ENCODE peak calls at places on chromosomes 16 and 17, in eight cellular contexts. P is HCT116, N is fibroblast of lung, E is H9, Y is H1, Q is mammary epithelial cell, K is neural progenitor cell, V is astrocyte. R is an unnamed sample.
A peak's percentile ranks its signal among the peaks of the same experiment; 100 is the strongest.

GRCh38 chr17:40362696-40363479 is 1.6 kb downstream of the GJD3 start:
- DNase-seq in P (peak; percentile 54), N (peak; percentile 69), E (peak; percentile 95), Y (no peak), Q (peak; percentile 68), K (peak; percentile 92), V (peak; percentile 53), R (peak; percentile 89)

GRCh38 chr17:42067371-42068180 is 17.2 kb upstream of the C17orf113 start:
- DNase-seq in P (no peak), N (peak; percentile 29), E (peak; percentile 90), Y (no peak), Q (no peak), K (peak; percentile 77), V (no peak), R (peak; percentile 51)

GRCh38 chr16:72198021-72198420 is 26.1 kb upstream of the PMFBP1 start:
- DNase-seq in P (no peak), N (peak; percentile 96), E (no peak), Y (no peak), Q (no peak), K (no peak), V (peak; percentile 69), R (peak; percentile 91)

GRCh38 chr16:13427943-13428342 is 492.0 kb upstream of the ERCC4 start:
- DNase-seq in P (no peak), N (no peak), E (no peak), Y (no peak), Q (no peak), K (no peak), V (no peak), R (no peak)

GRCh38 chr17:79776378-79777165 is 1.4 kb upstream of the CBX2 start:
- DNase-seq in P (no peak), N (no peak), E (no peak), Y (no peak), Q (no peak), K (peak; percentile 62), V (no peak), R (no peak)

GRCh38 chr16:50457423-50457822 is 88.6 kb upstream of the BRD7 start:
- DNase-seq in P (no peak), N (no peak), E (no peak), Y (no peak), Q (no peak), K (no peak), V (no peak), R (no peak)

GRCh38 chr17:66665194-66665593 is 169.7 kb upstream of the CACNG5 start:
- DNase-seq in P (no peak), N (no peak), E (no peak), Y (no peak), Q (peak; percentile 59), K (no peak), V (no peak), R (peak; percentile 41)

GRCh38 chr16:64253114-64253513 is 868.7 kb downstream of the CDH11 start:
- DNase-seq in P (no peak), N (no peak), E (no peak), Y (no peak), Q (no peak), K (no peak), V (peak; percentile 24), R (peak; percentile 36)

GRCh38 chr16:1152651-1153259 is at the start of gene CACNA1H:
- DNase-seq in P (no peak), N (no peak), E (peak; percentile 53), Y (no peak), Q (no peak), K (peak; percentile 86), V (no peak), R (peak; percentile 30)

GRCh38 chr17:40862985-40863733 is 3.9 kb downstream of the KRT12 start:
- DNase-seq in P (no peak), N (no peak), E (peak; percentile 97), Y (peak; percentile 66), Q (no peak), K (peak; percentile 65), V (no peak), R (no peak)

GRCh38 chr17:5584971-5585794 is 874 bp upstream of the NLRP1 start:
- DNase-seq in P (no peak), N (peak; percentile 74), E (no peak), Y (no peak), Q (peak; percentile 88), K (no peak), V (peak; percentile 90), R (peak; percentile 93)

GRCh38 chr16:80570106-80570478 is 29.3 kb downstream of the DYNLRB2 start:
- DNase-seq in P (no peak), N (peak; percentile 67), E (no peak), Y (no peak), Q (no peak), K (no peak), V (peak; percentile 95), R (no peak)

GRCh38 chr17:40884708-40885512 is at the start of gene KRT20:
- DNase-seq in P (no peak), N (no peak), E (no peak), Y (no peak), Q (no peak), K (no peak), V (no peak), R (peak; percentile 20)

GRCh38 chr16:67456383-67457140 is 24.4 kb downstream of the ATP6V0D1 start:
- DNase-seq in P (no peak), N (peak; percentile 63), E (no peak), Y (no peak), Q (peak; percentile 31), K (no peak), V (peak; percentile 37), R (peak; percentile 91)

GRCh38 chr16:83623091-83623730 is 184.6 kb upstream of the HSBP1 start:
- DNase-seq in P (no peak), N (no peak), E (peak; percentile 16), Y (no peak), Q (no peak), K (no peak), V (no peak), R (no peak)

GRCh38 chr16:14301150-14302030 is 230.3 kb downstream of the MRTFB start:
- DNase-seq in P (no peak), N (no peak), E (peak; percentile 32), Y (no peak), Q (peak; percentile 49), K (peak; percentile 42), V (no peak), R (peak; percentile 68)

GRCh38 chr16:52861614-52862022 is 191.1 kb downstream of the CHD9NB start:
- DNase-seq in P (peak; percentile 4), N (peak; percentile 49), E (no peak), Y (peak; percentile 3), Q (peak; percentile 5), K (peak; percentile 61), V (no peak), R (peak; percentile 0)

GRCh38 chr17:10357768-10358167 is 15.0 kb downstream of the MYH13 start:
- DNase-seq in P (no peak), N (no peak), E (peak; percentile 82), Y (peak; percentile 19), Q (no peak), K (peak; percentile 52), V (no peak), R (peak; percentile 7)

GRCh38 chr17:17751996-17752821 is 71.0 kb downstream of the RAI1 start:
- DNase-seq in P (peak; percentile 86), N (peak; percentile 92), E (peak; percentile 100), Y (peak; percentile 87), Q (peak; percentile 93), K (peak; percentile 97), V (peak; percentile 85), R (peak; percentile 97)

GRCh38 chr17:41500131-41500911 is 5.1 kb downstream of the KRT13 start:
- DNase-seq in P (peak; percentile 77), N (no peak), E (peak; percentile 62), Y (no peak), Q (peak; percentile 85), K (no peak), V (peak; percentile 42), R (peak; percentile 86)

DNA sequence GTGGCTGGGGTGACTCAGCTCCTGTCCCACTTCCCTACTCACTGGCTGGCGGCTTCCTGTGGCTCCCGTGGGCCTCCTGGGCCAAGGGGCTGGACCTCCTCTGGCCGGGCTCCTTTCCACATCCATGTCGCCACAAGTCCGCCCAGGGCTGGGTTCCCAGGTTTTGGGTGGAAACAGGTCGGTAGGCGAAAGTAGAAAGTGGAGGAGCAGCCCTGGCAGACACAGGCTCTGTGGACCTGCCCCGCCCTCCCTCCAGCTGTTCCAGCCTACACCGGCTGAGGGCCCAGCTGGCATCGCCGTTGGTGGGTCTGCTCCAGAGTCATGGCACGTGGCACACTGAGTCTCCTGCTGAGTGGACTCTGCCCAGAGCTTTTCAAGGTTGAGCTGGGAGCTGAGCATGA is 28.7 kb downstream of the GSE1 start:
- DNase-seq in P (no peak), N (no peak), E (no peak), Y (no peak), Q (peak; percentile 15), K (no peak), V (peak; percentile 23), R (peak; percentile 64)
- H4K20me1 ChIP-seq in P (peaks cover 9% of the 10 kb centered on the region), N (no peaks in the 10 kb centered on the region), E (no peaks in the 10 kb centered on the region), Y (peaks cover 40% of the 10 kb centered on the region), Q (no peaks in the 10 kb centered on the region), K (peaks cover 15% of the 10 kb centered on the region), V (peaks cover 91% of the 10 kb centered on the region), R (peaks cover 3% of the 10 kb centered on the region)

DNA sequence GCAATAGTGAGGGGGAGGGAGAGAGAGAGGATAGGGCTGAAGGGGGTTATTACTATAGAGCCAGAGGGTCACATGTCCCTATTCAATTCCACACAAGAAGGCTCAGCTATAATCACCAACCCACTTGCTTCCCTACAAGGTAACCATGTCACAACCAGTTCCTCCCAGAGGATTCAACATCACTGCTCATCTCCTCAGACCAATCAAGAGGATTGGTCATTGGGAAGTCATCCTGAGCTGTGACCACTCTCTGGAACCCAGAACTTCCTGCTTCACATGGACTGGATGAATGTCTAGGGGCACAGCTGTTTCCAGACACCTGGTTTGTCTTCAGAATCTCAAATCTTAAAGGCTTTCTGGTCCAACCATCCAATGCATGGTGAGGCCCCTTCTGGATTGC is 154.8 kb upstream of the SDK2 start:
- DNase-seq in P (no peak), N (no peak), E (no peak), Y (no peak), Q (no peak), K (no peak), V (no peak), R (no peak)
- H3K4me2 ChIP-seq in P (no peak overlapping the region), N (no peak overlapping the region), E (no peak overlapping the region), Y (no peak overlapping the region), Q (no peak overlapping the region), K (no peak overlapping the region), V (no peak overlapping the region), R (no peak overlapping the region)

DNA sequence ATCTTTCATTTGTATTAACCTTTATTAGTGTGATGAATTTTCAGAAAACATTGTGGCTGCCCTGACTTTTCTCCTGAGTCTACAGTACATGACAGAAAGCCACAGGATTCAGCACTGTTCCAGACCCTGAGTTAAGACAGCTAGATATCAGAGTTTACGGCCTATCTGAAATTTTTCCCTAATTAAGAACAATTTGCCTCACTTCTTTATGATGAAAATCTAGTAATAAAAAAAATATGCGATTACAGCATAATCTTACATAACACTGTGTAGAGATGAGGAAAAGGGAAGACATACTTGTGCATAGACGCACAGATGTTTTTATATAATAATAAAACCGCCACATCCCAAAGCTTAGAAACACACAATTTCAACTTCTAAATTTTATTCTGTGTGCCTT is 7.3 kb downstream of the SPOP start:
- DNase-seq in P (no peak), N (no peak), E (no peak), Y (no peak), Q (no peak), K (no peak), V (no peak), R (peak; percentile 54)
- H3K9ac ChIP-seq in P (no peak overlapping the region), N (no peak overlapping the region), E (no peak overlapping the region), Y (no peak overlapping the region), Q (no peak overlapping the region), K (peak overlapping the region; percentile 40), V (no peak overlapping the region), R (peak overlapping the region; percentile 55)

GRCh38 chr17:81246343-81246670 is 7.2 kb downstream of the NDUFAF8 start:
- DNase-seq in P (no peak), N (no peak), E (no peak), Y (no peak), Q (no peak), K (no peak), V (no peak), R (no peak)
- H4K20me1 ChIP-seq in P (no peaks in the 10 kb centered on the region), N (no peaks in the 10 kb centered on the region), E (peaks cover 1% of the 10 kb centered on the region), Y (peaks cover 8% of the 10 kb centered on the region), Q (no peaks in the 10 kb centered on the region), K (peaks cover 9% of the 10 kb centered on the region), V (peaks cover 45% of the 10 kb centered on the region), R (no peaks in the 10 kb centered on the region)

R was measured in GM23248.